ENCODE peak calls at places on chromosomes 12 and 14, in six cellular contexts. M is astrocyte of the spinal cord, T is WERI-Rb-1, L is lower leg skin, R is bronchial epithelial cell, D is pancreas. Y is an unnamed sample.

GRCh38 chr12:6534914-6535696 is 788 bp downstream of the GAPDH start:
- DNase-seq in T (peak), L (peak), D (peak), R (peak), M (peak), Y (peak)

GRCh38 chr12:28130625-28131598 is 59.3 kb upstream of the CCDC91 start:
- DNase-seq in L (no peak), R (peak), M (peak), D (no peak), T (no peak), Y (no peak)

GRCh38 chr14:99649219-99649618 is 4.3 kb downstream of the HHIPL1 start:
- DNase-seq in T (no peak), M (peak), R (peak), L (no peak), D (no peak), Y (no peak)

GRCh38 chr12:26833692-26834168 is 736 bp upstream of the ITPR2 start:
- DNase-seq in L (peak), T (peak), M (peak), D (peak), R (no peak), Y (no peak)

GRCh38 chr12:116538076-116538591 is 21.0 kb upstream of the MAP1LC3B2 start:
- DNase-seq in D (no peak), M (no peak), R (no peak), L (no peak), T (no peak), Y (no peak)

GRCh38 chr14:43692706-43693105 is 814.4 kb downstream of the FSCB start:
- DNase-seq in D (no peak), R (no peak), M (no peak), T (no peak), L (no peak), Y (no peak)

GRCh38 chr14:85793533-85793932 is 263.6 kb downstream of the FLRT2 start:
- DNase-seq in M (no peak), L (no peak), D (no peak), R (no peak), T (no peak), Y (no peak)

GRCh38 chr12:8065991-8066594 is at the start of gene C3AR1:
- DNase-seq in L (no peak), T (no peak), R (peak), M (peak), D (no peak), Y (peak)

GRCh38 chr14:92734618-92735017 is 13.8 kb downstream of the LGMN start:
- DNase-seq in M (no peak), T (no peak), R (no peak), D (no peak), L (no peak), Y (no peak)

GRCh38 chr12:39682689-39683477 is 63.3 kb upstream of the ABCD2 start:
- DNase-seq in D (no peak), R (no peak), T (no peak), L (no peak), M (no peak), Y (no peak)

GRCh38 chr14:63752449-63753169 is 24.7 kb upstream of the SGPP1 start:
- DNase-seq in D (no peak), T (no peak), R (peak), M (peak), L (no peak), Y (no peak)

GRCh38 chr12:104669057-104669770 is 212.5 kb downstream of the CHST11 start:
- DNase-seq in R (peak), L (no peak), T (no peak), M (peak), D (peak), Y (no peak)

GRCh38 chr14:102999227-102999895 is 58.0 kb downstream of the CDC42BPB start:
- DNase-seq in T (no peak), M (peak), L (no peak), D (no peak), R (no peak), Y (no peak)

GRCh38 chr12:31508436-31509150 is 82.3 kb downstream of the DENND5B start:
- DNase-seq in D (no peak), T (no peak), M (no peak), R (no peak), L (no peak), Y (no peak)

GRCh38 chr12:70722584-70723343 is 85.5 kb upstream of the PTPRB start:
- DNase-seq in D (no peak), M (no peak), T (no peak), R (no peak), L (no peak), Y (no peak)

GRCh38 chr12:26711072-26711471 is 121.9 kb downstream of the ITPR2 start:
- DNase-seq in D (no peak), R (no peak), M (no peak), L (no peak), T (no peak), Y (no peak)

GRCh38 chr12:55697686-55698085 is 10.0 kb downstream of the ITGA7 start:
- DNase-seq in D (no peak), L (peak), T (no peak), R (no peak), M (no peak), Y (no peak)

GRCh38 chr12:51752490-51752889 is 96.0 kb downstream of the FIGNL2 start:
- DNase-seq in T (peak), D (no peak), R (peak), M (peak), L (no peak), Y (no peak)

GRCh38 chr14:42222924-42223471 is 616.3 kb downstream of the LRFN5 start:
- DNase-seq in R (peak), T (no peak), L (no peak), D (no peak), M (peak), Y (no peak)

GRCh38 chr12:19206493-19207077 is 77.1 kb downstream of the PLEKHA5 start:
- DNase-seq in T (no peak), R (no peak), L (no peak), M (no peak), D (no peak), Y (no peak)

GRCh38 chr12:119322324-119322723 is 12.2 kb upstream of the CCDC60 start:
- DNase-seq in R (no peak), M (no peak), D (no peak), T (no peak), L (peak), Y (no peak)

GRCh38 chr12:105257321-105257728 is 21.4 kb upstream of the APPL2 start:
- DNase-seq in L (no peak), R (peak), D (no peak), M (peak), T (no peak), Y (no peak)

GRCh38 chr14:89182326-89182725 is 234.7 kb downstream of the FOXN3 start:
- DNase-seq in R (no peak), L (no peak), D (no peak), T (peak), M (no peak), Y (no peak)

GRCh38 chr14:106530423-106531107 is 1004.2 kb downstream of the TMEM121 start:
- DNase-seq in L (no peak), T (peak), M (no peak), D (peak), R (no peak), Y (peak)

GRCh38 chr14:35347323-35348043 is 55.3 kb downstream of the PSMA6 start:
- DNase-seq in M (no peak), T (no peak), L (no peak), R (no peak), D (no peak), Y (no peak)

GRCh38 chr12:162467-163307 is 51.3 kb downstream of the SLC6A12 start:
- DNase-seq in L (no peak), D (peak), M (no peak), R (no peak), T (no peak), Y (no peak)

GRCh38 chr14:56561586-56561985 is 18.0 kb upstream of the TMEM260 start:
- DNase-seq in T (no peak), R (no peak), L (no peak), M (no peak), D (no peak), Y (no peak)

GRCh38 chr12:100190013-100190394 is 10.6 kb upstream of the ACTR6 start:
- DNase-seq in D (no peak), T (no peak), L (no peak), R (no peak), M (no peak), Y (no peak)

GRCh38 chr14:84520711-84521338 is 1009.1 kb upstream of the FLRT2 start:
- DNase-seq in L (no peak), D (no peak), T (no peak), R (no peak), M (peak), Y (no peak)

GRCh38 chr12:124478416-124478815 is 89.0 kb downstream of the NCOR2 start:
- DNase-seq in D (no peak), T (no peak), M (no peak), L (no peak), R (no peak), Y (no peak)

GRCh38 chr14:51653096-51653814 is 1.5 kb downstream of the FRMD6 start:
- DNase-seq in M (peak), T (no peak), D (no peak), R (peak), L (no peak), Y (no peak)

GRCh38 chr12:33248364-33248763 is 191.3 kb downstream of the SYT10 start:
- DNase-seq in M (no peak), D (no peak), L (no peak), T (no peak), R (no peak), Y (no peak)

GRCh38 chr12:131274906-131275305 is 321.2 kb downstream of the ADGRD1 start:
- DNase-seq in T (no peak), R (no peak), L (no peak), M (no peak), D (peak), Y (no peak)

GRCh38 chr14:86279405-86279804 is 749.5 kb downstream of the FLRT2 start:
- DNase-seq in D (no peak), R (no peak), M (no peak), L (no peak), T (no peak), Y (no peak)

GRCh38 chr14:61451891-61452400 is 130.6 kb downstream of the PRKCH start:
- DNase-seq in T (no peak), L (no peak), R (no peak), M (no peak), D (no peak), Y (no peak)
- H3K4me3 ChIP-seq in T (no peak), L (no peak), R (no peak), M (no peak), D (no peak), Y (peak)

GRCh38 chr14:91403069-91403600 is 14.5 kb downstream of the CCDC88C start:
- DNase-seq in T (no peak), L (no peak), R (no peak), D (no peak), M (no peak), Y (no peak)
- H3K4me3 ChIP-seq in T (no peak), L (no peak), R (no peak), D (no peak), M (no peak), Y (peak)

GRCh38 chr12:121858318-121858661 is 369 bp downstream of the HPD start:
- DNase-seq in L (no peak), R (no peak), M (no peak), D (no peak), T (no peak), Y (no peak)
- H3K4me3 ChIP-seq in L (no peak), R (no peak), M (no peak), D (no peak), T (no peak), Y (no peak)

GRCh38 chr12:75759842-75760260 is 248.4 kb upstream of the KRR1 start:
- DNase-seq in M (peak), T (no peak), R (peak), D (no peak), L (no peak), Y (no peak)
- H3K4me3 ChIP-seq in M (no peak), T (no peak), R (no peak), D (no peak), L (no peak), Y (no peak)

DNA sequence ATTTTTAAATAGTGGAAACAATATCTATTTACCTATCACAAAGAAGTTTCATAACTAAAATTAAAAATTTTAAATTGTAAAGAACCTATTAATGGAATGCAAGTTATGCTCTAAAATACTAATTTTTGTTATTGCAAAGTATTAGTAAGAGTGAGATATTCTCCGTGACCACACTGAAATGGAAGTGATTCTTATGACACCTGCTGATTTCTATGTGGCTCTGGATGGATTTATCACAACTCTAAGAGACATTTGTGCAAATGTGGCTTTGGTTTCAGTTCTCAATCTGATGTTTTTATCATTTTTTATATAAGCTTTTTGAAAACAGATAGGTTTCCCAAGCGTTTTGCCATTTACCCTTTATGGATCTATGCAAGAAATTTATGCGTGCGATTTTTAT is 497.8 kb downstream of the NAV3 start:
- DNase-seq in M (no peak), R (no peak), T (no peak), D (no peak), L (no peak), Y (no peak)
- H3K4me3 ChIP-seq in M (no peak), R (no peak), T (no peak), D (no peak), L (no peak), Y (no peak)